ENCODE peak calls at places on chromosomes 2 and 18, in four cellular contexts. One of them, this sample, is unnamed.

GRCh38 chr2:164145093-164145987 is 409.5 kb upstream of the FIGN start:
- DNase-seq in H1: no peak
- DNase-seq in GM12878: no peak
- DNase-seq in GM12891: no peak
- DNase-seq in this sample: no peak

GRCh38 chr2:176085861-176086771 is 2.4 kb upstream of the EVX2 start:
- DNase-seq in GM12878: no peak
- DNase-seq in H1: no peak
- DNase-seq in GM12891: no peak
- DNase-seq in this sample: no peak

GRCh38 chr2:31563273-31563839 is 17.4 kb downstream of the SRD5A2 start:
- DNase-seq in GM12891: no peak
- DNase-seq in GM12878: no peak
- DNase-seq in H1: no peak
- DNase-seq in this sample: no peak

GRCh38 chr2:240728827-240729226 is 37.2 kb downstream of the AQP12A start:
- DNase-seq in GM12891: no peak
- DNase-seq in H1: no peak
- DNase-seq in GM12878: no peak
- DNase-seq in this sample: no peak

GRCh38 chr2:54954705-54955357 is 95.4 kb downstream of the RTN4 start:
- DNase-seq in H1: no peak
- DNase-seq in GM12891: no peak
- DNase-seq in GM12878: no peak
- DNase-seq in this sample: no peak

GRCh38 chr2:109611467-109612095 is 2.2 kb downstream of the SEPTIN10 start:
- DNase-seq in GM12878: no peak
- DNase-seq in GM12891: no peak
- DNase-seq in H1: no peak
- DNase-seq in this sample: no peak

GRCh38 chr18:50563376-50563775 is 3.5 kb downstream of the MAPK4 start:
- DNase-seq in H1: no peak
- DNase-seq in GM12878: no peak
- DNase-seq in GM12891: no peak
- DNase-seq in this sample: no peak

GRCh38 chr2:197517150-197517549 is 1.3 kb downstream of the MOB4 start:
- DNase-seq in H1: no peak
- DNase-seq in GM12891: no peak
- DNase-seq in GM12878: no peak
- DNase-seq in this sample: no peak

GRCh38 chr2:107728586-107728985 is 98.1 kb upstream of the RGPD4 start:
- DNase-seq in H1: no peak
- DNase-seq in GM12891: no peak
- DNase-seq in GM12878: no peak
- DNase-seq in this sample: no peak

GRCh38 chr18:3306391-3306790 is 44.5 kb downstream of the MYL12B start:
- DNase-seq in GM12891: no peak
- DNase-seq in H1: no peak
- DNase-seq in GM12878: no peak
- DNase-seq in this sample: no peak

GRCh38 chr2:167708998-167709397 is 538.4 kb downstream of the STK39 start:
- DNase-seq in GM12878: no peak
- DNase-seq in H1: no peak
- DNase-seq in GM12891: no peak
- DNase-seq in this sample: no peak

GRCh38 chr18:68466714-68467113 is 248.2 kb downstream of the TMX3 start:
- DNase-seq in GM12891: no peak
- DNase-seq in GM12878: no peak
- DNase-seq in H1: no peak
- DNase-seq in this sample: no peak

GRCh38 chr18:22846088-22846683 is 86.9 kb upstream of the RBBP8 start:
- DNase-seq in GM12891: no peak
- DNase-seq in H1: no peak
- DNase-seq in GM12878: no peak
- DNase-seq in this sample: no peak

DNA sequence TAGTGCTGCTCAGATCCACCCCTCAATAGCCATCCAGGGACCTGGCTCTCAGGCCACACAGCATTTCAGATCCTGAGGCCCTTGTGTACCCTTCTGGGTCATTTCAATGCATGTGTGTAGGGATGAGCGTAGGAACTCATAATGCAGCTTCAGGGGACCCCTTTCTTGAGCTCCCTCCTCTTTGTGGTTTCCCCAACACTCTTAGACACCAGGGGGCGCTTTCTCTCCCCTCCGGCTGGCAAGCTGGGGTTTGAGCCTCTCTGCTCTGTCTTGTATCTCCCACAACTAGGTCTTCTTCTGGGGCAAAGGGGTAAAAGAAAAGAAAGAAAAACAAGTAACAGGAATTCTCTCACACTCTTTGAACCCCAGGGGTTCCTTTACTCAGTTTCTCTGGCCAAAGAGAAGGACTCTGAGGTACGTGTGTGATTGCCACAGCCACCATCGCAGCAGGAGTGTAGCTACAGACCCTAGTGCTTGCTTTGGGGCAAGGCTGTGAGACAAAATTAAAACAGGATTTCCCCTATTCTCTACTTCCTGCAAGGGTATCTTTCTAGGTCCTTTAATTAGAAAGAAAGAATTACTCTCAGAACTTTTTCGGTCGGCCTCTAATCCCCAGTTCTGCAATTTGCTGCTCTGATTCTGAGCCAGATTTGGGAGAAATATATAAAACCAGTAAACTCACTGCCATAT is 38.0 kb downstream of the CABYR start:
- DNase-seq in GM12891: peak
- DNase-seq in GM12878: peak
- DNase-seq in H1: peak
- DNase-seq in this sample: peak
- TF ChIP-seq TAF1 in GM12891: no peak
- TF ChIP-seq TAF1 in GM12878: no peak
- TF ChIP-seq TAF1 in H1: no peak
- TF ChIP-seq TAF1 in this sample: no peak

GRCh38 chr2:160401895-160402294 is 91.7 kb downstream of the RBMS1 start:
- DNase-seq in GM12878: no peak
- DNase-seq in GM12891: no peak
- DNase-seq in H1: no peak
- DNase-seq in this sample: no peak

GRCh38 chr2:160399880-160400279 is 93.7 kb downstream of the RBMS1 start:
- DNase-seq in H1: no peak
- DNase-seq in GM12878: no peak
- DNase-seq in GM12891: no peak
- DNase-seq in this sample: no peak

GRCh38 chr2:160405077-160405865 is 88.3 kb downstream of the RBMS1 start:
- DNase-seq in H1: no peak
- DNase-seq in GM12891: no peak
- DNase-seq in GM12878: no peak
- DNase-seq in this sample: no peak

GRCh38 chr2:160402498-160402897 is 91.1 kb downstream of the RBMS1 start:
- DNase-seq in GM12878: no peak
- DNase-seq in H1: no peak
- DNase-seq in GM12891: no peak
- DNase-seq in this sample: no peak

GRCh38 chr2:160402997-160403979 is 90.3 kb downstream of the RBMS1 start:
- DNase-seq in GM12891: no peak
- DNase-seq in H1: no peak
- DNase-seq in GM12878: no peak
- DNase-seq in this sample: no peak
- TF ChIP-seq POLR2A in GM12891: no peak
- TF ChIP-seq POLR2A in H1: no peak
- TF ChIP-seq POLR2A in GM12878: no peak
- TF ChIP-seq POLR2A in this sample: no peak

GRCh38 chr18:73690222-73690621 is 457.4 kb downstream of the FBXO15 start:
- DNase-seq in H1: no peak
- DNase-seq in GM12878: no peak
- DNase-seq in GM12891: no peak
- DNase-seq in this sample: no peak
- TF ChIP-seq TAF1 in H1: no peak
- TF ChIP-seq TAF1 in GM12878: no peak
- TF ChIP-seq TAF1 in GM12891: no peak
- TF ChIP-seq TAF1 in this sample: no peak

DNA sequence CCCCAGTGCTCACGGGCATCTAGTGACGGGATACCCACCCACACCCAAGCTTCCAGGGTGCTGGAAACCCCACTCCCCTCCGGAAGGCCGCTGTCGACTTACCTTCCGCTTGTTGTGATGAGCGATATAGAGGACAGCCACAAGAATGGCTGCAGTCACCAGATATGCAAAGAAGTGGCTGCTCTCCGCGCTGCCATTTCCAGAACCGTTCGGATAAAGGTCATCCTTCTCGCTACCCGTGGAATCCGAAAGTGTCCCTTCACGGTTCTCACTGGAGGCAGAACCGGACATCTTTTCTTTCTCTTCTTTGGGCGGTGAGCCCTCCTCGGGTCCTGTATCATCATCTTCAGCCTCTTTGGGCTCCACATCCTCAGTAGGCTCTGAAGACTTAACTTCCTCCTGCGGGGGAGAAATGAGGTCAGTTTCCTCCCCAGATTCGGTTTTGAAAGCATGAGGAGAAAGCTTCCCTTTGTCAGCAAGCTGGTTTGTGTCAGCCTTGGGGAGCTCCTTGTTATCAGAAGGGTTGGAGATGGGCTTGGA is 1.3 kb downstream of the TGOLN2 start:
- DNase-seq in GM12878: no peak
- DNase-seq in H1: no peak
- DNase-seq in GM12891: peak
- DNase-seq in this sample: peak
- TF ChIP-seq POLR2A in GM12878: peak
- TF ChIP-seq POLR2A in H1: no peak
- TF ChIP-seq POLR2A in GM12891: peak
- TF ChIP-seq POLR2A in this sample: no peak

DNA sequence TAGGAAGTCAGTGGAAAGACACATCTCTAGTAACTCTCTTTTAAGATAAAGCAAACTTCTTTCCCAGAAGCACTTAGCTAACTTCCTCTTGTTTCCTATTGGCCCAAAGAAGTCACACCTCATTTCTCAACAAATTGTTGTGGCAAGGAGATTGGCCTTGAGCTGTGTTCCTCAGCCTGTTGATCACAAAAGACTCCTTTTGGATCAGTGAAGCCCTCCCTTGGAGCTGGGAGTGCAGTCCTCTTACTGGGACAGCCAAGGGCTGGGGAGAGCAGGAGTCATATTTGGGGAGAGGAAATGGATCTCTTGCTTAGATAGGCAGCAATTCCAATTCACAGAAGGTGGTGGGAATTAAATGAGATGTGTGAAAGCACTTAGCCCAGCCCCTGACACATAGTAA is 51.2 kb upstream of the DAPL1 start:
- DNase-seq in GM12891: no peak
- DNase-seq in H1: no peak
- DNase-seq in GM12878: no peak
- DNase-seq in this sample: no peak
- TF ChIP-seq TAF1 in GM12891: no peak
- TF ChIP-seq TAF1 in H1: no peak
- TF ChIP-seq TAF1 in GM12878: no peak
- TF ChIP-seq TAF1 in this sample: no peak

DNA sequence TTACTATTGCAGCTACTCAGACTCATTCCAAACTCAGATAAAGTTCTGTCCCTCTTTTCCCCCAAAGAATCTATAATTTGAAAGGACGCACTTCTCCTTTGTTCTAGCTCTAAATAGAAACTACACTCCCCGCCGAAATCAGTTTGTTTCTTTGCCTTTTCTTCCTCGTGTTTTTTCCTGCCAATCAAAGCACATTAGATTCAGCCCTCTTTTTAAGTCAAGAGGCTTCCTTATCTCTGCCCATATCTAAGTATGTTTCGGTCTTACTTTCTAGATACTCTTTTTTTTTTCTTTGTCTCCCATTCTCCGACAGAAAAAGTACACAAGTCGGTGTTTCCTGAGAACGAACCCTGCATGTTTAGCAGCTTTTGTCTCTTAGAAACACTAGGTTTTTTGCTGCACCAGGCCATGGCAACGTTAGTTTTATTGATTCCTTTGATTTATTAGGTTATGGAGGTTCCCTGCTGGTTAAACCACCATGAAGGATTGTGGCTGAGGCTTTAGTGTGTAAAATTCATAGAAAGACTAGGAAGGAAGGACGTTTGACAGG is 9.5 kb upstream of the CD226 start:
- DNase-seq in GM12878: no peak
- DNase-seq in H1: no peak
- DNase-seq in GM12891: no peak
- DNase-seq in this sample: no peak
- TF ChIP-seq POLR2A in GM12878: no peak
- TF ChIP-seq POLR2A in H1: no peak
- TF ChIP-seq POLR2A in GM12891: no peak
- TF ChIP-seq POLR2A in this sample: no peak

GRCh38 chr18:9834551-9834950 is 51.2 kb upstream of the TXNDC2 start:
- DNase-seq in H1: no peak
- DNase-seq in GM12891: no peak
- DNase-seq in GM12878: no peak
- DNase-seq in this sample: no peak

GRCh38 chr18:9832871-9833270 is 52.9 kb upstream of the TXNDC2 start:
- DNase-seq in GM12878: no peak
- DNase-seq in GM12891: no peak
- DNase-seq in H1: no peak
- DNase-seq in this sample: no peak

GRCh38 chr18:9838144-9838877 is 47.5 kb upstream of the TXNDC2 start:
- DNase-seq in GM12878: no peak
- DNase-seq in GM12891: no peak
- DNase-seq in H1: peak
- DNase-seq in this sample: no peak

GRCh38 chr18:9835796-9836195 is 50.0 kb upstream of the TXNDC2 start:
- DNase-seq in GM12891: no peak
- DNase-seq in H1: no peak
- DNase-seq in GM12878: no peak
- DNase-seq in this sample: no peak

GRCh38 chr18:9835112-9835755 is 50.5 kb upstream of the TXNDC2 start:
- DNase-seq in GM12891: no peak
- DNase-seq in H1: peak
- DNase-seq in GM12878: no peak
- DNase-seq in this sample: no peak
- TF ChIP-seq TAF1 in GM12891: no peak
- TF ChIP-seq TAF1 in H1: no peak
- TF ChIP-seq TAF1 in GM12878: no peak
- TF ChIP-seq TAF1 in this sample: no peak

GRCh38 chr2:74186038-74186437 is 7.4 kb upstream of the MOB1A start:
- DNase-seq in H1: no peak
- DNase-seq in GM12878: peak
- DNase-seq in GM12891: peak
- DNase-seq in this sample: peak
- TF ChIP-seq POLR2A in H1: no peak
- TF ChIP-seq POLR2A in GM12878: no peak
- TF ChIP-seq POLR2A in GM12891: no peak
- TF ChIP-seq POLR2A in this sample: no peak